ENCODE peak calls at places on chromosome 19, in four cellular contexts. I, E, O and D are unnamed samples.

GRCh38 chr19:53908106-53908932 is 759 bp upstream of the CACNG7 start:
- DNase-seq in I (no peak), E (no peak), O (no peak), D (peak)

GRCh38 chr19:51887522-51888498 is at the start of gene ZNF577:
- DNase-seq in I (peak), E (no peak), O (peak), D (peak)

GRCh38 chr19:6359942-6360341 is 1.4 kb upstream of the CLPP start:
- DNase-seq in I (no peak), E (no peak), O (no peak), D (no peak)

GRCh38 chr19:49560358-49560900 is 19.9 kb downstream of the NOSIP start:
- DNase-seq in I (no peak), E (no peak), O (no peak), D (no peak)

GRCh38 chr19:47713046-47714021 is at the start of gene EHD2:
- DNase-seq in I (no peak), E (no peak), O (peak), D (peak)

GRCh38 chr19:39963860-39964259 is 7.1 kb upstream of the PSMC4 start:
- DNase-seq in I (no peak), E (no peak), O (no peak), D (no peak)

GRCh38 chr19:12794196-12794921 is 3.1 kb downstream of the JUNB start:
- DNase-seq in I (no peak), E (no peak), O (no peak), D (no peak)

GRCh38 chr19:2227415-2228156 is 8.5 kb downstream of the PLEKHJ1 start:
- DNase-seq in I (no peak), E (no peak), O (no peak), D (no peak)

GRCh38 chr19:3697671-3698385 is 2.4 kb downstream of the PIP5K1C start:
- DNase-seq in I (no peak), E (no peak), O (no peak), D (no peak)

GRCh38 chr19:10895920-10896319 is 24.6 kb downstream of the CARM1 start:
- DNase-seq in I (no peak), E (no peak), O (no peak), D (no peak)

GRCh38 chr19:18832331-18833140 is 777 bp downstream of the UPF1 start:
- DNase-seq in I (no peak), E (no peak), O (no peak), D (no peak)

GRCh38 chr19:7789447-7789846 is 26.4 kb downstream of the CLEC4M start:
- DNase-seq in I (no peak), E (no peak), O (peak), D (no peak)

GRCh38 chr19:15875075-15875474 is 22.8 kb downstream of the CYP4F2 start:
- DNase-seq in I (no peak), E (no peak), O (no peak), D (no peak)

GRCh38 chr19:4295972-4296771 is 6.0 kb downstream of the TMIGD2 start:
- DNase-seq in I (no peak), E (no peak), O (no peak), D (no peak)